ENCODE peak calls at places on chromosomes 12 and 14, in four cellular contexts. Z is HCT116, P is spleen, Q is upper lobe of left lung. V is an unnamed sample. For H3K9me3, the result is how much of the 10 kb centered on the place peaks cover.

GRCh38 chr14:75885829-75886228 is 96.0 kb downstream of the TGFB3 start:
- DNase-seq in Z (no peak), P (no peak), Q (no peak), V (no peak)

GRCh38 chr12:91194500-91194899 is 11.9 kb upstream of the DCN start:
- DNase-seq in Z (no peak), P (no peak), Q (no peak), V (no peak)

GRCh38 chr14:92692822-92693226 is 55.6 kb downstream of the LGMN start:
- DNase-seq in Z (no peak), P (peak), Q (no peak), V (no peak)

GRCh38 chr14:23117371-23118020 is 1.6 kb downstream of the CEBPE start:
- DNase-seq in Z (no peak), P (peak), Q (no peak), V (no peak)

GRCh38 chr12:104152691-104153241 is 14.8 kb upstream of the NFYB start:
- DNase-seq in Z (no peak), P (no peak), Q (no peak), V (no peak)

GRCh38 chr12:95949801-95950206 is 6.7 kb downstream of the AMDHD1 start:
- DNase-seq in Z (no peak), P (no peak), Q (no peak), V (no peak)

GRCh38 chr14:90820958-90821357 is 4.7 kb upstream of the TTC7B start:
- DNase-seq in Z (no peak), P (peak), Q (peak), V (no peak)

GRCh38 chr12:89863332-89863938 is 154.8 kb upstream of the ATP2B1 start:
- DNase-seq in Z (no peak), P (no peak), Q (no peak), V (no peak)

GRCh38 chr12:124073636-124074035 is 100.6 kb downstream of the ZNF664 start:
- DNase-seq in Z (no peak), P (no peak), Q (no peak), V (no peak)

GRCh38 chr12:106750524-106750923 is 24.0 kb upstream of the RIC8B start:
- DNase-seq in Z (no peak), P (no peak), Q (no peak), V (no peak)

GRCh38 chr14:100698719-100699448 is 27.8 kb upstream of the DLK1 start:
- DNase-seq in Z (no peak), P (no peak), Q (no peak), V (no peak)

GRCh38 chr12:28936221-28936620 is 212.9 kb upstream of the FAR2 start:
- DNase-seq in Z (no peak), P (no peak), Q (no peak), V (no peak)

GRCh38 chr12:11958216-11959091 is 112.3 kb upstream of the BCL2L14 start:
- DNase-seq in Z (no peak), P (no peak), Q (no peak), V (peak)

GRCh38 chr14:88868558-88869159 is 44.2 kb downstream of the TTC8 start:
- DNase-seq in Z (peak), P (no peak), Q (no peak), V (no peak)

GRCh38 chr12:2449586-2449985 is 345.2 kb upstream of the FKBP4 start:
- DNase-seq in Z (no peak), P (no peak), Q (no peak), V (no peak)

GRCh38 chr14:102154121-102154520 is 14.4 kb downstream of the WDR20 start:
- DNase-seq in Z (no peak), P (no peak), Q (no peak), V (no peak)

GRCh38 chr12:77995436-77996167 is 164.9 kb downstream of the NAV3 start:
- DNase-seq in Z (peak), P (no peak), Q (no peak), V (no peak)

GRCh38 chr12:73902270-73902669 is 635.4 kb upstream of the ATXN7L3B start:
- DNase-seq in Z (no peak), P (no peak), Q (no peak), V (no peak)

GRCh38 chr14:53338192-53338591 is 185.1 kb upstream of the DDHD1 start:
- DNase-seq in Z (no peak), P (no peak), Q (no peak), V (no peak)

GRCh38 chr14:69335421-69335820 is 62.7 kb downstream of the ERH start:
- DNase-seq in Z (no peak), P (no peak), Q (no peak), V (no peak)

GRCh38 chr12:32486158-32486557 is 86.8 kb downstream of the FGD4 start:
- DNase-seq in Z (no peak), P (no peak), Q (no peak), V (no peak)

GRCh38 chr12:49059385-49060232 is 985 bp downstream of the KMT2D start:
- DNase-seq in Z (no peak), P (peak), Q (peak), V (no peak)

GRCh38 chr12:1920436-1920835 is 2.0 kb upstream of the CACNA2D4 start:
- DNase-seq in Z (no peak), P (peak), Q (no peak), V (no peak)

GRCh38 chr12:65189028-65189718 is 19.8 kb downstream of the LEMD3 start:
- DNase-seq in Z (no peak), P (no peak), Q (no peak), V (no peak)

GRCh38 chr12:130552483-130552996 is 163.6 kb downstream of the RIMBP2 start:
- DNase-seq in Z (no peak), P (no peak), Q (no peak), V (no peak)

GRCh38 chr12:78146365-78146772 is 315.7 kb downstream of the NAV3 start:
- DNase-seq in Z (peak), P (no peak), Q (no peak), V (no peak)

GRCh38 chr14:85764809-85765208 is 234.9 kb downstream of the FLRT2 start:
- DNase-seq in Z (no peak), P (no peak), Q (no peak), V (no peak)

GRCh38 chr14:23435540-23436326 is at the start of gene MYH7:
- DNase-seq in Z (no peak), P (peak), Q (no peak), V (no peak)

GRCh38 chr12:47838286-47838931 is 18.7 kb upstream of the HDAC7 start:
- DNase-seq in Z (peak), P (no peak), Q (no peak), V (no peak)

DNA sequence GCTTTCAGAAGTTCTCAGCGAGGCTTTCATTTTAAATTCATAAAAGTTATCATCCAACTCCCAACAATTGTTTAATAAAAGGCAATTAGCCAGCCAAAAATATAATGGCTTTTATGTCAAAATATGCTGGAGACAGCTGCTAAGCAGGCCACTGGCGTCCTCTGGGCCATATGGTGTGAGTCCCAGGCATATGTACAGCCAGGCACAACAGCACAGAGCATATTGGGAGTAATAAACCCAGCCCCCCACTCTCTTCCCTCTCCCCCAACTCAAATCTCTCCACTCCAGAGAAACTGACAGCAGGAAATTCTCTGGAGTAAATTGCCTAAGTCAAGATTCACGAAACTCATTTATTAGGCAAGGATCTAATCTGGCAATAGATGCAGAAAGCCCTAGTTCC is 147.8 kb upstream of the SEL1L start:
- DNase-seq in Z (no peak), P (no peak), Q (no peak), V (no peak)
- TF ChIP-seq POLR2AphosphoS5 in Z (no peak), P (no peak), Q (no peak), V (no peak)

DNA sequence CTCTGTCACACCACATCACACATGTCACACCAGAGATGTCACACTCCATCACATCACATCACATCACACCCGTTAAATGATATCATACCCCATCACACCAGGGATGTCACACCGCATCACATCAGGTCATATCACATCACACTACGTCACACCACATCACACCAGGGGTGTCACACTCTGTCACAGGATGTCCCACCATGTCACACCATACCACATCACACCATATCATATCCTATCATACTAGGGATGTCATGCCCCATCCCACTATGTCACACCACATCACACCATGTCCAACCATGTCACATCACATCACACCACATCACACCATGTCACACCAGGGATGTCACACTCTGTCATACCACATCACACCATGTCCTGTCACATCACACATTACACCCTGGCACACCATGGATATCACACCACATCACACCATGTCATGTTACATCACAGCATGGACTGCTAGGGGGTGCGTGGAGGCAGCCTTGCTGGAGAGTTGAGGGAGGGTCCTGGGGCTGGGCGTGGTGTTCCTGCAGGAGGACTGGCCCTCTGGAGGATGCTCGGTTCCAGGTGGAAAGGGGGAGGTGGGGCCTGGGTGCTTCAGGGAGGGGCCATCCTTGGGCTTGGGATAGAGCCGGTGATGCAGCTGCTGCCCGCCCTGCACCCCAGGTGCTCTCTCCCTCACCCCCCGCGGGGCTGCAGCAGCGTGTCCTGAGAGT is 134.6 kb downstream of the TMEM121 start:
- DNase-seq in Z (no peak), P (peak), Q (peak), V (no peak)
- H3K9me3 ChIP-seq in Z (under half), P (under half), Q (under half), V (under half)

GRCh38 chr12:128813392-128813791 is 10.4 kb downstream of the SLC15A4 start:
- DNase-seq in Z (no peak), P (no peak), Q (no peak), V (no peak)

GRCh38 chr12:128814411-128815261 is 9.1 kb downstream of the SLC15A4 start:
- DNase-seq in Z (no peak), P (no peak), Q (no peak), V (no peak)

GRCh38 chr12:128815779-128816642 is 7.7 kb downstream of the SLC15A4 start:
- DNase-seq in Z (no peak), P (no peak), Q (no peak), V (no peak)

GRCh38 chr12:128811806-128812205 is 12.0 kb downstream of the SLC15A4 start:
- DNase-seq in Z (no peak), P (no peak), Q (no peak), V (no peak)

DNA sequence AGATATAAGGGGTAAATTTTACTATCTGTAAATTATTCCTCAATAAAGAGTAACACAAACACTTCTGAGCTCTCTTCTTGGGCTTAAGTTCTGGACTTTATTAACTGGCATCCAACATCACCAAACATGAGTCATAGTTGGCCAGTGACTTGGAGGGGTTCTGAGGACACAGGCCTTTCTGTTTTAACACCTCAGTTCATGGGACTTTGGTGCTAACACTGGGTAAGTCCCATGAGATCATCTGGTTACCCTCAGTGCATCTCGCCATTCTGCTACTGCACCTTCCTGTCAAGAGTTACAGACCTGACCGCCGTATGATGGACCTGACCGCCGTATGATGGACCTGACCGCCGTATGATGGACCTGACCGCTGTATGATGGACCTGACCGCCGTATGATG is 9.9 kb downstream of the SLC15A4 start:
- DNase-seq in Z (no peak), P (no peak), Q (no peak), V (no peak)
- TF ChIP-seq POLR2AphosphoS5 in Z (no peak), P (no peak), Q (no peak), V (no peak)

GRCh38 chr14:52166822-52167221 is 98.0 kb upstream of the NID2 start:
- DNase-seq in Z (no peak), P (no peak), Q (no peak), V (no peak)
- H3K9me3 ChIP-seq in Z (under half), P (under half), Q (under half), V (under half)

GRCh38 chr12:108696111-108696995 is 35.0 kb downstream of the CORO1C start:
- DNase-seq in Z (no peak), P (no peak), Q (no peak), V (no peak)
- TF ChIP-seq POLR2AphosphoS5 in Z (no peak), P (no peak), Q (no peak), V (no peak)